ENCODE peak calls at places on chromosomes 3 and 15, in ten cellular contexts. One of them, this sample, is unnamed.

GRCh38 chr15:64141798-64142512 is 9.6 kb upstream of the SNX22 start:
- DNase-seq in Peyer's patch: no peak
- DNase-seq in heart left ventricle: no peak
- DNase-seq in stomach: no peak
- DNase-seq in body of pancreas: no peak
- DNase-seq in HCT116: no peak
- DNase-seq in thyroid gland: no peak
- DNase-seq in lower leg skin: no peak
- DNase-seq in NB4: no peak
- DNase-seq in H54: no peak
- DNase-seq in this sample: no peak

GRCh38 chr3:4963669-4964589 is 15.3 kb upstream of the BHLHE40 start:
- DNase-seq in Peyer's patch: no peak
- DNase-seq in heart left ventricle: no peak
- DNase-seq in stomach: no peak
- DNase-seq in body of pancreas: no peak
- DNase-seq in HCT116: no peak
- DNase-seq in thyroid gland: no peak
- DNase-seq in lower leg skin: no peak
- DNase-seq in NB4: no peak
- DNase-seq in H54: no peak
- DNase-seq in this sample: no peak

GRCh38 chr3:33061782-33062181 is 35.2 kb downstream of the GLB1 start:
- DNase-seq in Peyer's patch: no peak
- DNase-seq in heart left ventricle: no peak
- DNase-seq in stomach: no peak
- DNase-seq in body of pancreas: no peak
- DNase-seq in HCT116: no peak
- DNase-seq in thyroid gland: no peak
- DNase-seq in lower leg skin: no peak
- DNase-seq in NB4: no peak
- DNase-seq in H54: peak
- DNase-seq in this sample: no peak

GRCh38 chr15:77187751-77188464 is 117.0 kb upstream of the TSPAN3 start:
- DNase-seq in Peyer's patch: no peak
- DNase-seq in heart left ventricle: peak
- DNase-seq in stomach: no peak
- DNase-seq in body of pancreas: no peak
- DNase-seq in HCT116: no peak
- DNase-seq in thyroid gland: peak
- DNase-seq in lower leg skin: peak
- DNase-seq in NB4: peak
- DNase-seq in H54: no peak
- DNase-seq in this sample: no peak

GRCh38 chr3:191435981-191436380 is 25.0 kb upstream of the PYDC2 start:
- DNase-seq in Peyer's patch: no peak
- DNase-seq in heart left ventricle: no peak
- DNase-seq in stomach: no peak
- DNase-seq in body of pancreas: no peak
- DNase-seq in HCT116: no peak
- DNase-seq in thyroid gland: no peak
- DNase-seq in lower leg skin: no peak
- DNase-seq in NB4: no peak
- DNase-seq in H54: no peak
- DNase-seq in this sample: no peak

GRCh38 chr3:15681668-15682067 is 80.1 kb downstream of the BTD start:
- DNase-seq in Peyer's patch: no peak
- DNase-seq in heart left ventricle: no peak
- DNase-seq in stomach: no peak
- DNase-seq in body of pancreas: no peak
- DNase-seq in HCT116: no peak
- DNase-seq in thyroid gland: no peak
- DNase-seq in lower leg skin: no peak
- DNase-seq in NB4: no peak
- DNase-seq in H54: no peak
- DNase-seq in this sample: no peak

GRCh38 chr15:50450678-50451077 is 26.5 kb downstream of the USP8 start:
- DNase-seq in Peyer's patch: no peak
- DNase-seq in heart left ventricle: no peak
- DNase-seq in stomach: no peak
- DNase-seq in body of pancreas: no peak
- DNase-seq in HCT116: no peak
- DNase-seq in thyroid gland: no peak
- DNase-seq in lower leg skin: no peak
- DNase-seq in NB4: no peak
- DNase-seq in H54: no peak
- DNase-seq in this sample: no peak

GRCh38 chr3:126447456-126448106 is 28.1 kb downstream of the ZXDC start:
- DNase-seq in Peyer's patch: no peak
- DNase-seq in heart left ventricle: no peak
- DNase-seq in stomach: peak
- DNase-seq in body of pancreas: no peak
- DNase-seq in HCT116: no peak
- DNase-seq in thyroid gland: no peak
- DNase-seq in lower leg skin: no peak
- DNase-seq in NB4: no peak
- DNase-seq in H54: no peak
- DNase-seq in this sample: peak

GRCh38 chr15:85761635-85762034 is 33.1 kb downstream of the KLHL25 start:
- DNase-seq in Peyer's patch: no peak
- DNase-seq in heart left ventricle: no peak
- DNase-seq in stomach: no peak
- DNase-seq in body of pancreas: no peak
- DNase-seq in HCT116: no peak
- DNase-seq in thyroid gland: no peak
- DNase-seq in lower leg skin: no peak
- DNase-seq in NB4: no peak
- DNase-seq in H54: no peak
- DNase-seq in this sample: peak

GRCh38 chr15:86197770-86198169 is 118.1 kb downstream of the AGBL1 start:
- DNase-seq in Peyer's patch: no peak
- DNase-seq in heart left ventricle: no peak
- DNase-seq in stomach: no peak
- DNase-seq in body of pancreas: no peak
- DNase-seq in HCT116: no peak
- DNase-seq in thyroid gland: no peak
- DNase-seq in lower leg skin: no peak
- DNase-seq in NB4: no peak
- DNase-seq in H54: no peak
- DNase-seq in this sample: no peak

GRCh38 chr15:88623061-88623460 is 1.9 kb downstream of the AEN start:
- DNase-seq in Peyer's patch: no peak
- DNase-seq in heart left ventricle: no peak
- DNase-seq in stomach: no peak
- DNase-seq in body of pancreas: no peak
- DNase-seq in HCT116: peak
- DNase-seq in thyroid gland: no peak
- DNase-seq in lower leg skin: no peak
- DNase-seq in NB4: peak
- DNase-seq in H54: peak
- DNase-seq in this sample: no peak

GRCh38 chr15:88622605-88622975 is 1.4 kb downstream of the AEN start:
- DNase-seq in Peyer's patch: no peak
- DNase-seq in heart left ventricle: no peak
- DNase-seq in stomach: no peak
- DNase-seq in body of pancreas: no peak
- DNase-seq in HCT116: no peak
- DNase-seq in thyroid gland: no peak
- DNase-seq in lower leg skin: no peak
- DNase-seq in NB4: no peak
- DNase-seq in H54: no peak
- DNase-seq in this sample: no peak

GRCh38 chr15:88619796-88620195 is 1.3 kb upstream of the AEN start:
- DNase-seq in Peyer's patch: no peak
- DNase-seq in heart left ventricle: no peak
- DNase-seq in stomach: no peak
- DNase-seq in body of pancreas: no peak
- DNase-seq in HCT116: no peak
- DNase-seq in thyroid gland: no peak
- DNase-seq in lower leg skin: no peak
- DNase-seq in NB4: no peak
- DNase-seq in H54: no peak
- DNase-seq in this sample: no peak

GRCh38 chr15:88621789-88622604 is 857 bp downstream of the AEN start:
- DNase-seq in Peyer's patch: peak
- DNase-seq in heart left ventricle: no peak
- DNase-seq in stomach: no peak
- DNase-seq in body of pancreas: no peak
- DNase-seq in HCT116: no peak
- DNase-seq in thyroid gland: no peak
- DNase-seq in lower leg skin: no peak
- DNase-seq in NB4: peak
- DNase-seq in H54: no peak
- DNase-seq in this sample: no peak

GRCh38 chr15:88620995-88621772 is at the start of gene AEN:
- DNase-seq in Peyer's patch: peak
- DNase-seq in heart left ventricle: peak
- DNase-seq in stomach: peak
- DNase-seq in body of pancreas: peak
- DNase-seq in HCT116: peak
- DNase-seq in thyroid gland: peak
- DNase-seq in lower leg skin: peak
- DNase-seq in NB4: peak
- DNase-seq in H54: peak
- DNase-seq in this sample: peak
- TF ChIP-seq POLR2A in Peyer's patch: no peak
- TF ChIP-seq POLR2A in heart left ventricle: no peak
- TF ChIP-seq POLR2A in stomach: no peak
- TF ChIP-seq POLR2A in body of pancreas: peak
- TF ChIP-seq POLR2A in HCT116: no peak
- TF ChIP-seq POLR2A in thyroid gland: no peak
- TF ChIP-seq POLR2A in lower leg skin: no peak
- TF ChIP-seq POLR2A in NB4: peak
- TF ChIP-seq POLR2A in H54: peak
- TF ChIP-seq POLR2A in this sample: no peak

DNA sequence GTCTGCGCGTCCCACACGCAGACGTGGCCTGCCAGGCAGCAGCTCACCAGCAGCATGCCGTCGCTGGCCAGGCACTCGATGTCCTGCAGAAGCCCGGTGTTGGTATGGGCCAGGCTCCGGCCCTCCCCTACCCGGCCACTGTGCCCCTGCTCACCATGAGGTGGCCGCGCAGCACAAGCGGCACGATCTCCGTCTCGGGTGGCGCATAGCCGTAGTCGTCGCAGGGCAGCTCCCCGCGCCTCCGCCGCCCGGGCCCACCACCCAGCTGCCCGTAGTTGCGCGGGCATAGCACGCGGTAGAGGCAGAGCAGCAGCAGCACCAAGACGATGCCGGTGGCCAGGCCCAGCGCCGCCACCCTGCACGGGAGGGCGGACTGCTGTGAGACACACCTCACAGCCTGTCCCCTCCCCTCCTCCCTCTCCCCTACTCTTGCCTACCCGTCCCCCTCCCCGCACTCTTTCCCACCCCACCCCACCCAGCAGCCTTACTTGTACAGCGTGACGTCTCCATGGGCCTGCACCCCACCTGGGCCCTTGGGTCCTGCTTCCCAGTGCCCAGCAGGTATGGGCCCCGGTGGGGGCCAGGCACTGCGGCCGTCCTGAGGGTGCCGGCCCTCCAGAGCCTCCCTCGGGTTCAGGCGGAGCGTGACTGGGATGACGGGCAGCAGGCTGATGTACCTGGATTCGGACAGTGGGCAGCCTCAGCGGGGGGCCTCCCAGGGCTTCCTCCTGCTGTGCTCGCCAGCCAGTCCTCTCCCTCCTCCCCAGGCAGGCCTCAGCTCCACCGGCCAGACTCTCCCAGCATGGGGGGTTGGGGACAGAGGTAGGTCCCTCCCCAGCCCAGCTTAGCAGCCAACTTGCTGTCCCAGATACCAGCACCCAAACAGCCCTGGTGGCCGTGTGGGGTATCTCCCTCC is 37.6 kb downstream of the PTPN23 start:
- DNase-seq in Peyer's patch: no peak
- DNase-seq in heart left ventricle: no peak
- DNase-seq in stomach: no peak
- DNase-seq in body of pancreas: no peak
- DNase-seq in HCT116: no peak
- DNase-seq in thyroid gland: no peak
- DNase-seq in lower leg skin: no peak
- DNase-seq in NB4: no peak
- DNase-seq in H54: peak
- DNase-seq in this sample: peak
- TF ChIP-seq POLR2A in Peyer's patch: no peak
- TF ChIP-seq POLR2A in heart left ventricle: no peak
- TF ChIP-seq POLR2A in stomach: no peak
- TF ChIP-seq POLR2A in body of pancreas: no peak
- TF ChIP-seq POLR2A in HCT116: no peak
- TF ChIP-seq POLR2A in thyroid gland: no peak
- TF ChIP-seq POLR2A in lower leg skin: no peak
- TF ChIP-seq POLR2A in NB4: no peak
- TF ChIP-seq POLR2A in H54: no peak
- TF ChIP-seq POLR2A in this sample: no peak

GRCh38 chr3:134361162-134361831 is 12.9 kb downstream of the AMOTL2 start:
- DNase-seq in Peyer's patch: peak
- DNase-seq in heart left ventricle: peak
- DNase-seq in stomach: peak
- DNase-seq in body of pancreas: peak
- DNase-seq in HCT116: no peak
- DNase-seq in thyroid gland: peak
- DNase-seq in lower leg skin: no peak
- DNase-seq in NB4: no peak
- DNase-seq in H54: no peak
- DNase-seq in this sample: peak
- TF ChIP-seq POLR2A in Peyer's patch: no peak
- TF ChIP-seq POLR2A in heart left ventricle: no peak
- TF ChIP-seq POLR2A in stomach: no peak
- TF ChIP-seq POLR2A in body of pancreas: no peak
- TF ChIP-seq POLR2A in HCT116: no peak
- TF ChIP-seq POLR2A in thyroid gland: no peak
- TF ChIP-seq POLR2A in lower leg skin: no peak
- TF ChIP-seq POLR2A in NB4: no peak
- TF ChIP-seq POLR2A in H54: no peak
- TF ChIP-seq POLR2A in this sample: no peak

DNA sequence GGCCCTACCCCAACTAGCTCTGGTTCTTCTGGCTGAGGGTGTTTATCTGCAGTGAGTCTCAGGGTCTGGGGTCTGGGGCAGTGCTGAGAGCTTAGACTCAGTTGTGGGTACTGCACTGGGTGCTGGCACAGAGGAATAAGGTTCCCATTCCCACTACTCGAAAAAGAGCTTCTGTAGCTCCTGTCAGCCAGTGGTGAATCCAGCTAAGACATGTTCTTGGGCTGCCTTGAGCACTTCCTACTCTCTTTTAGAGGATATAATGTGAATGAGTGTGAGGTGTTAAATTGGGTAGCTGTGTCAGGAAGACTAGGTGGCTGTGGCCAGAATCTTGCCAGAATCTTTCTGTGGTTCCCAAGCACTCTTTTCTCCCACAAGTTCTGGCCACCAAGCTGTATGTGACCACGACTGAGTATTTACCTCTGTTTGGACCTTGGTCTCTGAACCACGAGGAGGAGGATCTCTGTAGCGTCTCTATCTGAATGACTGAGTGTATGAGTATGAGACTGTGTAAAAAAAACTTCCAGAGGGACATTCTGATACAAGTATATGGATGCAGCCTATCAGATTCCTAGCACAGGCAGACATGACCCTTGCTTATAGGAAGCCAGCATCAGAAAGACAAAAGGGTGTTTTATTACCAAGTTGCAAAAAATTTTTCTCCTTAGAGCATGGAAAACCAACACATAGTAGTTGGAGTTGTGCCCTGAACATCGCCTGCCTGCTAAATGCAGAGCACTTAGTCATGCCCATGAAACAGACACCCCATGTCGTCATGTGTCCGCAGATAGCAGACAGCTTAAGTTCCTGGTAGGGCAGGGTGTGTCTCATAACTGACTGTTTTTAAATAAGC is 30.6 kb downstream of the DAG1 start:
- DNase-seq in Peyer's patch: peak
- DNase-seq in heart left ventricle: peak
- DNase-seq in stomach: peak
- DNase-seq in body of pancreas: peak
- DNase-seq in HCT116: peak
- DNase-seq in thyroid gland: peak
- DNase-seq in lower leg skin: peak
- DNase-seq in NB4: peak
- DNase-seq in H54: peak
- DNase-seq in this sample: no peak
- TF ChIP-seq POLR2A in Peyer's patch: no peak
- TF ChIP-seq POLR2A in heart left ventricle: no peak
- TF ChIP-seq POLR2A in stomach: no peak
- TF ChIP-seq POLR2A in body of pancreas: no peak
- TF ChIP-seq POLR2A in HCT116: no peak
- TF ChIP-seq POLR2A in thyroid gland: no peak
- TF ChIP-seq POLR2A in lower leg skin: no peak
- TF ChIP-seq POLR2A in NB4: no peak
- TF ChIP-seq POLR2A in H54: no peak
- TF ChIP-seq POLR2A in this sample: no peak

This sample was measured in spleen.